ENCODE peak calls at places on chromosomes 2 and 18, in seven cellular contexts. Q is GM12878, U is K562, R is SK-N-SH, F is HCT116, L is H1, G is HepG2. P is an unnamed sample.

GRCh38 chr18:72470391-72470790 is 73.8 kb downstream of the CBLN2 start:
- DNase-seq in Q (no peak), U (no peak), R (no peak), F (no peak), L (no peak), G (no peak), P (no peak)

GRCh38 chr2:219511547-219512325 is 2.5 kb upstream of the ASIC4 start:
- DNase-seq in Q (no peak), U (no peak), R (peak), F (no peak), L (no peak), G (no peak), P (no peak)

GRCh38 chr2:133457862-133458261 is 110.4 kb downstream of the NCKAP5 start:
- DNase-seq in Q (no peak), U (no peak), R (no peak), F (no peak), L (no peak), G (no peak), P (no peak)

GRCh38 chr18:22432672-22433137 is 15.0 kb upstream of the CTAGE1 start:
- DNase-seq in Q (no peak), U (peak), R (no peak), F (peak), L (no peak), G (no peak), P (no peak)

GRCh38 chr18:22060361-22060760 is 109.0 kb upstream of the GATA6 start:
- DNase-seq in Q (no peak), U (no peak), R (no peak), F (no peak), L (no peak), G (no peak), P (no peak)

GRCh38 chr18:11565716-11566115 is 43.7 kb upstream of the SLC35G4 start:
- DNase-seq in Q (no peak), U (no peak), R (no peak), F (no peak), L (no peak), G (no peak), P (no peak)

GRCh38 chr2:6913415-6914157 is 3.6 kb upstream of the RNF144A start:
- DNase-seq in Q (no peak), U (no peak), R (no peak), F (no peak), L (no peak), G (no peak), P (no peak)

GRCh38 chr2:166661824-166662223 is 167.8 kb upstream of the SCN7A start:
- DNase-seq in Q (no peak), U (no peak), R (no peak), F (no peak), L (no peak), G (no peak), P (no peak)

GRCh38 chr2:42752299-42752698 is 11.6 kb downstream of the OXER1 start:
- DNase-seq in Q (peak), U (no peak), R (no peak), F (no peak), L (no peak), G (no peak), P (peak)

GRCh38 chr2:182918961-182919360 is 52.5 kb upstream of the FRZB start:
- DNase-seq in Q (no peak), U (no peak), R (no peak), F (no peak), L (no peak), G (no peak), P (no peak)

GRCh38 chr18:45935591-45936335 is 31.4 kb downstream of the EPG5 start:
- DNase-seq in Q (no peak), U (no peak), R (no peak), F (no peak), L (no peak), G (peak), P (no peak)

GRCh38 chr2:12110074-12110473 is 363.6 kb downstream of the LPIN1 start:
- DNase-seq in Q (no peak), U (no peak), R (no peak), F (no peak), L (no peak), G (no peak), P (no peak)

GRCh38 chr2:204673877-204674276 is 128.6 kb downstream of the PARD3B start:
- DNase-seq in Q (no peak), U (no peak), R (no peak), F (no peak), L (no peak), G (no peak), P (no peak)

GRCh38 chr2:104856973-104857261 is 3.0 kb downstream of the POU3F3 start:
- DNase-seq in Q (no peak), U (no peak), R (no peak), F (no peak), L (no peak), G (no peak), P (no peak)

GRCh38 chr18:48133675-48134251 is 203.3 kb upstream of the SMAD2 start:
- DNase-seq in Q (no peak), U (no peak), R (no peak), F (no peak), L (no peak), G (no peak), P (peak)

GRCh38 chr18:79791141-79791972 is 6.4 kb upstream of the KCNG2 start:
- DNase-seq in Q (no peak), U (no peak), R (no peak), F (no peak), L (no peak), G (peak), P (peak)

DNA sequence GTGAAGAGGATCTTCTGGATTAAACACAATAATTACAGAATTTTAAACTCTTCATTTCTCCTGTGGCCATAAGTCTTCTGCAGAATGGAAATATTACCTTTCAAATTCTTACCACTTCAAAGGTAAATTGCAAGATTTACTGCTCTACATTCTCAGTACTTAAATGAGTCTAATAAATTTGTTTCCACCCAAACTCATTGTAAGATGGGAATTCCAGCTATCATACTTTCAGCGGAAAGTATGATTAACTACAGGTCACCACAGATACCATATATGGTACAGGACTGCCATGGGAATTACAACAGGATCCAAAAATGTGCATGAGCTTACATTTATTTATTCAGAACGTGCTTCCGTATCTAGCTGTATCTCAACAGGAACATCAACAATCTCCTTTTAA is 3.1 kb downstream of the DSC3 start:
- DNase-seq in Q (no peak), U (no peak), R (no peak), F (no peak), L (no peak), G (no peak), P (no peak)
- TF ChIP-seq JUND in Q (no peak), U (no peak), R (no peak), F (peak), L (no peak), G (no peak), P (no peak)

GRCh38 chr2:209663149-209663548 is 108.5 kb upstream of the UNC80 start:
- DNase-seq in Q (no peak), U (no peak), R (peak), F (no peak), L (no peak), G (no peak), P (no peak)
- TF ChIP-seq JUND in Q (no peak), U (no peak), R (peak), F (peak), L (no peak), G (no peak), P (no peak)

GRCh38 chr18:9535430-9535972 is 60.2 kb downstream of the RALBP1 start:
- DNase-seq in Q (no peak), U (no peak), R (peak), F (no peak), L (no peak), G (peak), P (peak)
- TF ChIP-seq JUND in Q (no peak), U (no peak), R (no peak), F (no peak), L (no peak), G (peak), P (no peak)

DNA sequence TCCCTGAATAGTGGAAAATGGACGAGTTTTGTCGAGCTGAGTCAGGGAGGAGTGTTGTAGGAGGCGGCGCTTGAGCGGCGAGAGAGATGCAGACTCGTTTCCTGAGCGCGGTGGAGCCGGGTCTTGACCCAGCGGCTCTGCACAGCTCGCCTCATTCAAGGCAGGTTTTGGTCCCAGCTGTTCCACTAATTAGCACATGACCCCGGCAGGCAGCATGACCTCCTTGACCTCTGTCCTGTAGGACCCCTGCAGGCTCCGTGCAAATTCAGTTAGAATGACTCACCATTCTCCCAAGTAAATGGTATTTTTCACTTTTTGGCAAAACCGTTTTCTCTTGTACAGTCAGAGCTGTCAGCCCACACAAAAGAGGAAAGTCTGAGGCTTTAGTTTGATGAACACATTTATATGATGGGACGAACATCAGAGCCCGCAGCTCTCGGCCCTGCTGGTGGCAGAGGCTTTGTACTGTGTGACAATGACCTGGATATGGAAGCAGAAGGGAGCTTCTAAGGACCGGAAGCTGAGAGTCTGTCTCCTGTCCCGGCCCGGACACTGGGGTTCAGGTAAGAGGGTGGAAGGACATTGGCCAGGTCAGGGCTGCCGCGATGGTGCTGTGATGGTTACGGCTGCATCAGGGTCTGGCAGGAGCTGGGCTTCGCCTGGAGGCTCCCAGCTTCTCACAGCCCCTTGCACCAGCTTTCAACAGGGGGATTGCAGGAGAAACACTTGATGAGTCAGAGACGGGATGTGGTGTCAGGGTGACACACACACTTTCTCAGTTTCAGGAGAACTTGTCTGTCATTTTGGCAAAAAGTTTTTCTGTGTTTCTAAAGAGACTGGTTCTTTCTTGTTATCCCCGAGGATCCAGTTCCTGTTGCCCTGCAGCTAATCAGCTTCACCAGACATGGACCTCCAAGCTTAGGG is 29.9 kb upstream of the ALKAL2 start:
- DNase-seq in Q (no peak), U (no peak), R (no peak), F (no peak), L (no peak), G (no peak), P (no peak)
- TF ChIP-seq JUND in Q (no peak), U (no peak), R (no peak), F (no peak), L (peak), G (no peak), P (no peak)

GRCh38 chr2:46870051-46870839 is 45.4 kb downstream of the MCFD2 start:
- DNase-seq in Q (no peak), U (no peak), R (no peak), F (no peak), L (no peak), G (no peak), P (no peak)
- TF ChIP-seq JUND in Q (no peak), U (no peak), R (no peak), F (no peak), L (no peak), G (no peak), P (no peak)

GRCh38 chr2:216691210-216691741 is 4.1 kb downstream of the IGFBP5 start:
- DNase-seq in Q (no peak), U (peak), R (peak), F (no peak), L (no peak), G (no peak), P (no peak)
- TF ChIP-seq JUND in Q (no peak), U (no peak), R (no peak), F (no peak), L (no peak), G (no peak), P (no peak)

GRCh38 chr2:226873826-226874225 is 38.0 kb downstream of the RHBDD1 start:
- DNase-seq in Q (no peak), U (no peak), R (no peak), F (no peak), L (no peak), G (no peak), P (no peak)

GRCh38 chr2:226869371-226869770 is 33.5 kb downstream of the RHBDD1 start:
- DNase-seq in Q (no peak), U (no peak), R (no peak), F (no peak), L (no peak), G (no peak), P (no peak)

GRCh38 chr2:226873051-226873620 is 37.3 kb downstream of the RHBDD1 start:
- DNase-seq in Q (no peak), U (no peak), R (no peak), F (no peak), L (no peak), G (no peak), P (no peak)

GRCh38 chr2:226865273-226865672 is 29.4 kb downstream of the RHBDD1 start:
- DNase-seq in Q (no peak), U (no peak), R (no peak), F (no peak), L (no peak), G (no peak), P (no peak)

DNA sequence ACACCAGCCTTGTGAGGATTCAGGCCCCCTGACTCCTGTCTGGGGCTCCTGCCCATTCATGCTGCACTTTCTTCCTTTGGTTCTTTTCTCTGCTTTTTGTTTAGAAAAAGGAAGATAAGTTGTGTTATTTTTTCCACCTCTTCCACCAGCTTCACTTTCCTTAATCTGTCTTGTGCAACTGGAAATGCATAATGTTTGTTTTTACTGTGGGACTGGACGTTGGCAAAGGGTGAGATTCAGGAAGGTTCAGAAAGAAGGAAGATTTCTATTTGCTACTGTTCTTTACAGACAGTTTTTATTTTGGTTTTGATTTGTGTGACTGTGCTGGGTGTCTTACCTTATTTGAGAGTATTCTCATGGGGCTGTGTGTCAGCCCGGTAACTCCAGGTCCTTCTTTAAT is 32.5 kb downstream of the RHBDD1 start:
- DNase-seq in Q (no peak), U (no peak), R (no peak), F (no peak), L (no peak), G (no peak), P (no peak)
- TF ChIP-seq JUND in Q (no peak), U (no peak), R (no peak), F (no peak), L (no peak), G (no peak), P (no peak)

P was measured in T47D.